ENCODE peak calls at places on chromosome 17, in four cellular contexts. Y is cardiac fibroblast, A is activated T-cell treated with anti-CD3 and anti-CD28 coated beads for 24 hours, M is astrocyte. I is an unnamed sample.

GRCh38 chr17:4858880-4859260 is 25.7 kb downstream of the MINK1 start:
- DNase-seq in M (peak), A (no peak), Y (peak), I (no peak)

GRCh38 chr17:69608808-69609494 is 194.5 kb downstream of the MAP2K6 start:
- DNase-seq in M (peak), Y (peak), A (no peak), I (peak)

GRCh38 chr17:49821916-49822315 is 26.0 kb downstream of the TAC4 start:
- DNase-seq in A (no peak), Y (no peak), M (no peak), I (no peak)

GRCh38 chr17:65121916-65122821 is 15.0 kb upstream of the RGS9 start:
- DNase-seq in M (no peak), A (peak), Y (no peak), I (no peak)

GRCh38 chr17:13626703-13627102 is 25.0 kb upstream of the HS3ST3A1 start:
- DNase-seq in M (peak), Y (peak), A (no peak), I (peak)

GRCh38 chr17:36880506-36880905 is 56.8 kb upstream of the LHX1 start:
- DNase-seq in Y (no peak), M (no peak), A (no peak), I (no peak)

GRCh38 chr17:37815516-37815915 is 70.7 kb upstream of the HNF1B start:
- DNase-seq in A (no peak), M (no peak), Y (no peak), I (no peak)

GRCh38 chr17:50129303-50129945 is 536 bp downstream of the SAMD14 start:
- DNase-seq in M (peak), Y (peak), A (no peak), I (no peak)

GRCh38 chr17:48612854-48613691 is 2.0 kb downstream of the HOXB8 start:
- DNase-seq in Y (no peak), A (no peak), M (no peak), I (no peak)

GRCh38 chr17:65813306-65813705 is 251.9 kb upstream of the AXIN2 start:
- DNase-seq in A (no peak), Y (no peak), M (no peak), I (no peak)

GRCh38 chr17:19958023-19958422 is 19.6 kb downstream of the AKAP10 start:
- DNase-seq in M (peak), A (no peak), Y (peak), I (peak)

GRCh38 chr17:27577884-27578717 is 52.9 kb upstream of the LGALS9 start:
- DNase-seq in Y (peak), M (peak), A (no peak), I (no peak)

GRCh38 chr17:2253768-2254406 is 49.7 kb downstream of the SMG6 start:
- DNase-seq in Y (no peak), A (no peak), M (no peak), I (no peak)

GRCh38 chr17:29918922-29919856 is 10.8 kb downstream of the SSH2 start:
- DNase-seq in Y (peak), A (no peak), M (peak), I (peak)

GRCh38 chr17:3916013-3916696 is at the start of gene P2RX1:
- DNase-seq in M (no peak), A (no peak), Y (peak), I (no peak)

GRCh38 chr17:41943492-41943891 is 13.1 kb downstream of the ODAD4 start:
- DNase-seq in A (no peak), Y (no peak), M (no peak), I (no peak)

GRCh38 chr17:4234406-4234805 is 29.4 kb downstream of the ANKFY1 start:
- DNase-seq in M (peak), A (no peak), Y (peak), I (no peak)

GRCh38 chr17:2067559-2067958 is 12.7 kb downstream of the HIC1 start:
- DNase-seq in M (peak), Y (peak), A (no peak), I (no peak)

GRCh38 chr17:69812240-69812837 is 262.7 kb upstream of the KCNJ16 start:
- DNase-seq in A (no peak), Y (no peak), M (no peak), I (no peak)

GRCh38 chr17:39225974-39226683 is 384 bp upstream of the STAC2 start:
- DNase-seq in Y (peak), M (no peak), A (no peak), I (no peak)

GRCh38 chr17:41665566-41666335 is 22.9 kb upstream of the EIF1 start:
- DNase-seq in Y (peak), M (peak), A (peak), I (peak)

GRCh38 chr17:50105811-50106210 is 10.7 kb downstream of the PDK2 start:
- DNase-seq in Y (no peak), M (no peak), A (no peak), I (no peak)

GRCh38 chr17:71287246-71287828 is 833.5 kb upstream of the SOX9 start:
- DNase-seq in M (peak), Y (no peak), A (no peak), I (no peak)

GRCh38 chr17:9273334-9274118 is 252.2 kb downstream of the NTN1 start:
- DNase-seq in A (no peak), M (peak), Y (peak), I (no peak)

GRCh38 chr17:72385482-72385881 is 264.7 kb downstream of the SOX9 start:
- DNase-seq in Y (no peak), A (no peak), M (no peak), I (no peak)

GRCh38 chr17:66702106-66702936 is 132.6 kb upstream of the CACNG5 start:
- DNase-seq in M (no peak), A (no peak), Y (no peak), I (no peak)

I was measured in brain microvascular endothelial cell.